ENCODE peak calls at places on chromosomes 16 and 17, in nine cellular contexts. H, I, M, Y, F, P, Q, T and S are unnamed samples.

GRCh38 chr17:14768923-14769322 is 468.0 kb downstream of the HS3ST3B1 start:
- DNase-seq in H (no peak), I (no peak), M (no peak), Y (no peak), F (no peak), P (no peak), Q (no peak), T (no peak), S (no peak)

GRCh38 chr17:70308619-70309018 is 139.3 kb downstream of the KCNJ2 start:
- DNase-seq in H (no peak), I (no peak), M (no peak), Y (no peak), F (no peak), P (no peak), Q (no peak), T (no peak), S (no peak)

GRCh38 chr17:80720624-80721577 is 176.3 kb downstream of the RPTOR start:
- DNase-seq in H (no peak), I (peak), M (no peak), Y (peak), F (peak), P (peak), Q (peak), T (no peak), S (peak)

GRCh38 chr17:64781810-64782555 is 119.9 kb upstream of the SMURF2 start:
- DNase-seq in H (no peak), I (no peak), M (no peak), Y (no peak), F (peak), P (no peak), Q (no peak), T (no peak), S (no peak)

GRCh38 chr16:70520612-70521297 is 2.6 kb downstream of the COG4 start:
- DNase-seq in H (no peak), I (peak), M (no peak), Y (no peak), F (no peak), P (peak), Q (peak), T (no peak), S (no peak)

GRCh38 chr16:76226011-76226410 is 51.2 kb upstream of the CNTNAP4 start:
- DNase-seq in H (no peak), I (no peak), M (no peak), Y (no peak), F (no peak), P (no peak), Q (no peak), T (no peak), S (peak)

GRCh38 chr17:65583921-65584603 is 22.6 kb upstream of the AXIN2 start:
- DNase-seq in H (peak), I (no peak), M (no peak), Y (no peak), F (no peak), P (no peak), Q (no peak), T (no peak), S (no peak)

GRCh38 chr16:3020604-3021448 is 658 bp downstream of the TNFRSF12A start:
- DNase-seq in H (no peak), I (peak), M (peak), Y (no peak), F (peak), P (peak), Q (peak), T (peak), S (peak)

GRCh38 chr17:79183221-79184158 is 108.9 kb downstream of the ENGASE start:
- DNase-seq in H (no peak), I (no peak), M (no peak), Y (no peak), F (no peak), P (peak), Q (peak), T (no peak), S (no peak)